ENCODE peak calls at places on chromosome 3, in six cellular contexts. Y, C, P, T, A and J are unnamed samples.

GRCh38 chr3:52820741-52821140 is 9.7 kb downstream of the ITIH4 start:
- DNase-seq in Y (no peak), C (peak), P (peak), T (no peak), A (no peak), J (no peak)

GRCh38 chr3:128494152-128494650 is 1.2 kb upstream of the GATA2 start:
- DNase-seq in Y (no peak), C (no peak), P (no peak), T (no peak), A (no peak), J (no peak)

GRCh38 chr3:33076952-33077351 is 20.0 kb downstream of the GLB1 start:
- DNase-seq in Y (no peak), C (no peak), P (no peak), T (no peak), A (no peak), J (no peak)

GRCh38 chr3:42063886-42064285 is 27.3 kb upstream of the TRAK1 start:
- DNase-seq in Y (peak), C (no peak), P (peak), T (no peak), A (no peak), J (peak)

GRCh38 chr3:48273594-48274211 is 32.8 kb downstream of the ZNF589 start:
- DNase-seq in Y (peak), C (peak), P (peak), T (no peak), A (no peak), J (peak)

GRCh38 chr3:38067508-38068233 is 28.7 kb downstream of the DLEC1 start:
- DNase-seq in Y (no peak), C (no peak), P (no peak), T (no peak), A (no peak), J (no peak)

GRCh38 chr3:57464801-57465200 is 79.3 kb downstream of the DNAH12 start:
- DNase-seq in Y (peak), C (no peak), P (no peak), T (no peak), A (no peak), J (no peak)

GRCh38 chr3:117080899-117081298 is 371.3 kb downstream of the TUSC7 start:
- DNase-seq in Y (no peak), C (no peak), P (no peak), T (no peak), A (no peak), J (no peak)

GRCh38 chr3:150956376-150956775 is 16.2 kb downstream of the CLRN1 start:
- DNase-seq in Y (peak), C (no peak), P (peak), T (no peak), A (no peak), J (no peak)

GRCh38 chr3:189513281-189514151 is 117.7 kb upstream of the TP63 start:
- DNase-seq in Y (no peak), C (peak), P (no peak), T (no peak), A (no peak), J (no peak)